ENCODE peak calls at places on chromosome 17, in six cellular contexts. One of them, this sample, is unnamed.

GRCh38 chr17:1229354-1229890 is 40.8 kb upstream of the BHLHA9 start:
- DNase-seq in NB4: peak
- DNase-seq in ELR: peak
- DNase-seq in EL: peak
- DNase-seq in stimulated activated CD8-positive, alpha-beta memory T cell treated with anti-CD3 and anti-CD28 coated beads, Interleukin-12 subunit alpha, Interleukin-12 subunit beta, amount 100 ng/mL, for 1 hour: no peak
- DNase-seq in choroid plexus epithelial cell: peak
- DNase-seq in this sample: peak

GRCh38 chr17:343211-343610 is 9.4 kb downstream of the RPH3AL start:
- DNase-seq in NB4: no peak
- DNase-seq in ELR: no peak
- DNase-seq in EL: no peak
- DNase-seq in stimulated activated CD8-positive, alpha-beta memory T cell treated with anti-CD3 and anti-CD28 coated beads, Interleukin-12 subunit alpha, Interleukin-12 subunit beta, amount 100 ng/mL, for 1 hour: no peak
- DNase-seq in choroid plexus epithelial cell: no peak
- DNase-seq in this sample: no peak

GRCh38 chr17:77738666-77739531 is 219.6 kb upstream of the TNRC6C start:
- DNase-seq in NB4: peak
- DNase-seq in ELR: no peak
- DNase-seq in EL: no peak
- DNase-seq in stimulated activated CD8-positive, alpha-beta memory T cell treated with anti-CD3 and anti-CD28 coated beads, Interleukin-12 subunit alpha, Interleukin-12 subunit beta, amount 100 ng/mL, for 1 hour: no peak
- DNase-seq in choroid plexus epithelial cell: no peak
- DNase-seq in this sample: peak

GRCh38 chr17:81735181-81736102 is 23.4 kb downstream of the SLC25A10 start:
- DNase-seq in NB4: peak
- DNase-seq in ELR: peak
- DNase-seq in EL: peak
- DNase-seq in stimulated activated CD8-positive, alpha-beta memory T cell treated with anti-CD3 and anti-CD28 coated beads, Interleukin-12 subunit alpha, Interleukin-12 subunit beta, amount 100 ng/mL, for 1 hour: no peak
- DNase-seq in choroid plexus epithelial cell: no peak
- DNase-seq in this sample: no peak

GRCh38 chr17:73247728-73248127 is 14.0 kb downstream of the CPSF4L start:
- DNase-seq in NB4: no peak
- DNase-seq in ELR: no peak
- DNase-seq in EL: no peak
- DNase-seq in stimulated activated CD8-positive, alpha-beta memory T cell treated with anti-CD3 and anti-CD28 coated beads, Interleukin-12 subunit alpha, Interleukin-12 subunit beta, amount 100 ng/mL, for 1 hour: no peak
- DNase-seq in choroid plexus epithelial cell: peak
- DNase-seq in this sample: no peak

GRCh38 chr17:79841369-79842135 is 2.3 kb upstream of the CBX4 start:
- DNase-seq in NB4: peak
- DNase-seq in ELR: no peak
- DNase-seq in EL: no peak
- DNase-seq in stimulated activated CD8-positive, alpha-beta memory T cell treated with anti-CD3 and anti-CD28 coated beads, Interleukin-12 subunit alpha, Interleukin-12 subunit beta, amount 100 ng/mL, for 1 hour: no peak
- DNase-seq in choroid plexus epithelial cell: no peak
- DNase-seq in this sample: no peak

GRCh38 chr17:65062168-65062915 is 5.8 kb upstream of the GNA13 start:
- DNase-seq in NB4: no peak
- DNase-seq in ELR: no peak
- DNase-seq in EL: no peak
- DNase-seq in stimulated activated CD8-positive, alpha-beta memory T cell treated with anti-CD3 and anti-CD28 coated beads, Interleukin-12 subunit alpha, Interleukin-12 subunit beta, amount 100 ng/mL, for 1 hour: no peak
- DNase-seq in choroid plexus epithelial cell: no peak
- DNase-seq in this sample: no peak

GRCh38 chr17:4806770-4807533 is at the start of gene PLD2:
- DNase-seq in NB4: peak
- DNase-seq in ELR: peak
- DNase-seq in EL: peak
- DNase-seq in stimulated activated CD8-positive, alpha-beta memory T cell treated with anti-CD3 and anti-CD28 coated beads, Interleukin-12 subunit alpha, Interleukin-12 subunit beta, amount 100 ng/mL, for 1 hour: peak
- DNase-seq in choroid plexus epithelial cell: peak
- DNase-seq in this sample: peak

GRCh38 chr17:80930335-80931040 is 61.2 kb upstream of the CHMP6 start:
- DNase-seq in NB4: no peak
- DNase-seq in ELR: no peak
- DNase-seq in EL: no peak
- DNase-seq in stimulated activated CD8-positive, alpha-beta memory T cell treated with anti-CD3 and anti-CD28 coated beads, Interleukin-12 subunit alpha, Interleukin-12 subunit beta, amount 100 ng/mL, for 1 hour: no peak
- DNase-seq in choroid plexus epithelial cell: no peak
- DNase-seq in this sample: no peak

GRCh38 chr17:44170499-44171201 is at the start of gene ASB16:
- DNase-seq in NB4: no peak
- DNase-seq in ELR: no peak
- DNase-seq in EL: no peak
- DNase-seq in stimulated activated CD8-positive, alpha-beta memory T cell treated with anti-CD3 and anti-CD28 coated beads, Interleukin-12 subunit alpha, Interleukin-12 subunit beta, amount 100 ng/mL, for 1 hour: no peak
- DNase-seq in choroid plexus epithelial cell: peak
- DNase-seq in this sample: peak

GRCh38 chr17:17231621-17232302 is 5.2 kb downstream of the FLCN start:
- DNase-seq in NB4: no peak
- DNase-seq in ELR: no peak
- DNase-seq in EL: no peak
- DNase-seq in stimulated activated CD8-positive, alpha-beta memory T cell treated with anti-CD3 and anti-CD28 coated beads, Interleukin-12 subunit alpha, Interleukin-12 subunit beta, amount 100 ng/mL, for 1 hour: no peak
- DNase-seq in choroid plexus epithelial cell: no peak
- DNase-seq in this sample: no peak

GRCh38 chr17:61783120-61783519 is 80.2 kb downstream of the BRIP1 start:
- DNase-seq in NB4: no peak
- DNase-seq in ELR: no peak
- DNase-seq in EL: no peak
- DNase-seq in stimulated activated CD8-positive, alpha-beta memory T cell treated with anti-CD3 and anti-CD28 coated beads, Interleukin-12 subunit alpha, Interleukin-12 subunit beta, amount 100 ng/mL, for 1 hour: no peak
- DNase-seq in choroid plexus epithelial cell: no peak
- DNase-seq in this sample: no peak

GRCh38 chr17:43431741-43432523 is 33.1 kb downstream of the ARL4D start:
- DNase-seq in NB4: peak
- DNase-seq in ELR: no peak
- DNase-seq in EL: no peak
- DNase-seq in stimulated activated CD8-positive, alpha-beta memory T cell treated with anti-CD3 and anti-CD28 coated beads, Interleukin-12 subunit alpha, Interleukin-12 subunit beta, amount 100 ng/mL, for 1 hour: no peak
- DNase-seq in choroid plexus epithelial cell: peak
- DNase-seq in this sample: peak

GRCh38 chr17:17824119-17824779 is 12.5 kb downstream of the SREBF1 start:
- DNase-seq in NB4: no peak
- DNase-seq in ELR: no peak
- DNase-seq in EL: no peak
- DNase-seq in stimulated activated CD8-positive, alpha-beta memory T cell treated with anti-CD3 and anti-CD28 coated beads, Interleukin-12 subunit alpha, Interleukin-12 subunit beta, amount 100 ng/mL, for 1 hour: no peak
- DNase-seq in choroid plexus epithelial cell: no peak
- DNase-seq in this sample: peak

GRCh38 chr17:17900615-17901520 is 64.1 kb upstream of the SREBF1 start:
- DNase-seq in NB4: no peak
- DNase-seq in ELR: peak
- DNase-seq in EL: peak
- DNase-seq in stimulated activated CD8-positive, alpha-beta memory T cell treated with anti-CD3 and anti-CD28 coated beads, Interleukin-12 subunit alpha, Interleukin-12 subunit beta, amount 100 ng/mL, for 1 hour: no peak
- DNase-seq in choroid plexus epithelial cell: peak
- DNase-seq in this sample: peak

GRCh38 chr17:62892069-62892675 is 73.9 kb upstream of the TANC2 start:
- DNase-seq in NB4: peak
- DNase-seq in ELR: no peak
- DNase-seq in EL: no peak
- DNase-seq in stimulated activated CD8-positive, alpha-beta memory T cell treated with anti-CD3 and anti-CD28 coated beads, Interleukin-12 subunit alpha, Interleukin-12 subunit beta, amount 100 ng/mL, for 1 hour: no peak
- DNase-seq in choroid plexus epithelial cell: no peak
- DNase-seq in this sample: no peak

GRCh38 chr17:7137182-7137943 is 22.7 kb upstream of the ASGR2 start:
- DNase-seq in NB4: no peak
- DNase-seq in ELR: no peak
- DNase-seq in EL: no peak
- DNase-seq in stimulated activated CD8-positive, alpha-beta memory T cell treated with anti-CD3 and anti-CD28 coated beads, Interleukin-12 subunit alpha, Interleukin-12 subunit beta, amount 100 ng/mL, for 1 hour: no peak
- DNase-seq in choroid plexus epithelial cell: peak
- DNase-seq in this sample: no peak

GRCh38 chr17:50721194-50722010 is 2.0 kb downstream of the LUC7L3 start:
- DNase-seq in NB4: peak
- DNase-seq in ELR: peak
- DNase-seq in EL: no peak
- DNase-seq in stimulated activated CD8-positive, alpha-beta memory T cell treated with anti-CD3 and anti-CD28 coated beads, Interleukin-12 subunit alpha, Interleukin-12 subunit beta, amount 100 ng/mL, for 1 hour: no peak
- DNase-seq in choroid plexus epithelial cell: no peak
- DNase-seq in this sample: no peak

This sample was measured in astrocyte of the hippocampus.